ENCODE peak calls at places on chromosomes 7 and 10, in five cellular contexts. P is lower leg skin, W is WTC11, M is HFFc6, H is heart right ventricle. G is an unnamed sample.

GRCh38 chr7:155371884-155372781 is 74.5 kb downstream of the INSIG1 start:
- DNase-seq in P (no peak), W (no peak), M (no peak), H (no peak), G (peak; percentile 40)

GRCh38 chr7:47301078-47301477 is 280.8 kb downstream of the TNS3 start:
- DNase-seq in P (no peak), W (peak; percentile 62), M (no peak), H (no peak), G (no peak)

GRCh38 chr10:71632896-71633600 is 86.5 kb downstream of the C10orf105 start:
- DNase-seq in P (no peak), W (no peak), M (no peak), H (no peak), G (no peak)

GRCh38 chr10:110471566-110472139 is 26.1 kb upstream of the DUSP5 start:
- DNase-seq in P (no peak), W (no peak), M (peak; percentile 54), H (no peak), G (no peak)

GRCh38 chr10:10552948-10553347 is 464.7 kb upstream of the CELF2 start:
- DNase-seq in P (no peak), W (no peak), M (no peak), H (no peak), G (no peak)

GRCh38 chr7:29806131-29806792 is at the start of gene WIPF3:
- DNase-seq in P (no peak), W (peak; percentile 70), M (no peak), H (peak; percentile 14), G (peak; percentile 66)

GRCh38 chr10:101012525-101013364 is 13.1 kb downstream of the LZTS2 start:
- DNase-seq in P (peak; percentile 84), W (peak; percentile 84), M (peak; percentile 94), H (peak; percentile 93), G (peak; percentile 89)

GRCh38 chr10:85979598-85979997 is 387.0 kb downstream of the GRID1 start:
- DNase-seq in P (no peak), W (no peak), M (no peak), H (no peak), G (no peak)

GRCh38 chr7:45704683-45705016 is 130.5 kb downstream of the ADCY1 start:
- DNase-seq in P (no peak), W (peak; percentile 4), M (no peak), H (no peak), G (no peak)

GRCh38 chr7:25180946-25181345 is 47.3 kb downstream of the NPVF start:
- DNase-seq in P (no peak), W (no peak), M (no peak), H (no peak), G (no peak)

GRCh38 chr7:52463341-52463740 is 572.1 kb upstream of the POM121L12 start:
- DNase-seq in P (no peak), W (no peak), M (no peak), H (no peak), G (no peak)

GRCh38 chr10:49407552-49408137 is 11.8 kb upstream of the DRGX start:
- DNase-seq in P (peak; percentile 68), W (peak; percentile 87), M (peak; percentile 72), H (peak; percentile 74), G (peak; percentile 84)

GRCh38 chr10:49409755-49410154 is 13.9 kb upstream of the DRGX start:
- DNase-seq in P (no peak), W (no peak), M (no peak), H (no peak), G (no peak)

GRCh38 chr10:49412571-49412970 is 16.7 kb upstream of the DRGX start:
- DNase-seq in P (no peak), W (no peak), M (no peak), H (no peak), G (no peak)

GRCh38 chr10:49410365-49411074 is 14.6 kb upstream of the DRGX start:
- DNase-seq in P (no peak), W (no peak), M (no peak), H (peak; percentile 39), G (no peak)

GRCh38 chr10:49408437-49409306 is 12.8 kb upstream of the DRGX start:
- DNase-seq in P (no peak), W (peak; percentile 66), M (no peak), H (no peak), G (no peak)
- TF ChIP-seq CTCF in P (no peak), W (peak; percentile 67), M (peak; percentile 70), H (no peak), G (no peak)

DNA sequence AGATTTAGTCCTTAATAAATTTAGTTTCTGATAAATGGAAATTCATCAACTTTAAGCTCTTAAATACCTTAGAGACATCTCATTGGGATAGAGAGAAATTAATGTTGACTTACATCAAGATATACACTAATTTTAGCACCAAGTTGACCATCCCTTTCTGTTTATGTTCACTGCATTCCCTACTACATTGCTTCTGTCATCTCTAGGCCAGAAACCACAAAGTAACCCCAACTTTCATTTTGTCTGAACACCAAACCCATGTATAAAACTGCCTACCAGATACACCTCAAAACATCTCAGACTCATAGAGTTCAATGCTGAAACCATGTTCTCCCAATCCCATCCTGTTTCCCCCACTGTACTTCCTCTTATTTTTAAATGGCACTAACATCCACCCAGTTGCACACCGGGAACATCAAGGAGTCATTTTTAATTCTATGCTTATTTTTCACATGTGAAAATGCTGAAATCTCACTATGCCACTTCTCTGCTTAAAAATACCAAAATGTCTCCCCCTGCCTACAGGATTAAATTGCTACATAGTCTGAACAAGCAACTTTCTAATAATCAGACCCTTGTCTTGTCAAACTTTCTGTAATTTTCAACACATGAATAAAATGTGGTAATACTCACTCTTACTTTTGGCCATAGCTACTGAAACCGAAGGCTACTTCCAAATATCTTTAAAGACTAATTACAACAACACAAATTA is 201.6 kb downstream of the SEMA3D start:
- DNase-seq in P (no peak), W (no peak), M (peak; percentile 18), H (no peak), G (no peak)
- TF ChIP-seq CTCF in P (no peak), W (no peak), M (peak; percentile 56), H (no peak), G (no peak)

DNA sequence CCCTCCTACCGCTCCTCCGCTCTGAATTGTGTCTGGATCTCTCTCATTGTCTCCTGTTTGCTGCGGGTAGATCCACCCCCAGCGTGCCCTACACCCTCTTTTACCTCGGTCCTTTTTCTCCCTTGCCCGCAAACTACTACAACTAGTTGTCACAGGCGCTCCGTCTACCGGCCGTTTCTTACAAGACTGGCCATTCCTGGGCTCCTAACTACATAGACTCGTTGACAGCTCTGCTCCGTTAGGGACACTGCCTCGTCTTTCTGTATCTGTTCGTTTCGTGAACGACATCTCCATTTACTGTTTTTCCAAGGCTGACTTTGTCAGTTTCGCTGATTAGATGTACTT is 793 bp downstream of the TAF3 start:
- DNase-seq in P (peak; percentile 22), W (peak; percentile 13), M (peak; percentile 55), H (peak; percentile 34), G (peak; percentile 19)
- TF ChIP-seq CTCF in P (no peak), W (no peak), M (peak; percentile 47), H (no peak), G (peak; percentile 31)

GRCh38 chr7:108096996-108097395 is 33.2 kb downstream of the LAMB4 start:
- DNase-seq in P (no peak), W (no peak), M (no peak), H (no peak), G (no peak)

GRCh38 chr7:108099650-108100049 is 30.5 kb downstream of the LAMB4 start:
- DNase-seq in P (no peak), W (no peak), M (no peak), H (no peak), G (no peak)

GRCh38 chr7:108094375-108094774 is 35.8 kb downstream of the LAMB4 start:
- DNase-seq in P (no peak), W (no peak), M (peak; percentile 35), H (no peak), G (no peak)

GRCh38 chr7:108094933-108095710 is 35.0 kb downstream of the LAMB4 start:
- DNase-seq in P (peak; percentile 78), W (no peak), M (peak; percentile 91), H (peak; percentile 20), G (no peak)

DNA sequence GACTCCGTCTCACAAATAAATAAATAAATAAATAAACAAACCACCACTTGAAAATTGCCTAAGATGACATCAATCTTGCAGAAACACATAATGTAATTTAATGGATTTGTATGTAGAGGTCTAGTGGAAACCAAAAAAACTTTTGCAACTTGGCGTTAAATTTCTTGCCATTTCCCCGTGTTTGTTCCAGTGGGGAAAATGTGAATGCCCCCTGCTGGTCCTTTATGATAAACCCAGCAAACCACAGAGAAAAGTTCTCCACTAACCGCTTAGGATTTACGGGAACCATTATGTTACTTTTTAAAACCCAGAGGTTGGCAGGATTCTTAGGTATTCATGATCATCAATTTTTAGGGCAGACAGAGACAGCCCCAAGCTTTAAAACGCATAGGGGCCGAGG is 32.5 kb downstream of the LAMB4 start:
- DNase-seq in P (no peak), W (no peak), M (no peak), H (no peak), G (no peak)
- TF ChIP-seq CTCF in P (no peak), W (no peak), M (peak; percentile 75), H (peak; percentile 16), G (no peak)

GRCh38 chr7:153902857-153903256 is 149.3 kb upstream of the DPP6 start:
- DNase-seq in P (no peak), W (no peak), M (no peak), H (no peak), G (peak; percentile 67)
- TF ChIP-seq CTCF in P (no peak), W (no peak), M (no peak), H (no peak), G (no peak)

GRCh38 chr10:612696-613095 is 76.8 kb downstream of the DIP2C start:
- DNase-seq in P (no peak), W (no peak), M (no peak), H (no peak), G (no peak)
- TF ChIP-seq CTCF in P (no peak), W (no peak), M (no peak), H (no peak), G (no peak)